ENCODE peak calls at places on chromosomes 6 and 20, in ten cellular contexts. T is natural killer cell; E is CD4-positive, alpha-beta T cell; R is fibroblast of mammary gland; H is mesothelial cell of epicardium; M is HT1080; Y is NCI-H69; X is CD8-positive, alpha-beta T cell; D is mammary epithelial cell; J is HCEC 1CT. O is an unnamed sample.

GRCh38 chr6:125866433-125866832 is 75.7 kb downstream of the NCOA7 start:
- DNase-seq in X (no peak), Y (peak; percentile 81), D (peak; percentile 9), H (no peak), E (no peak), R (no peak), T (no peak), J (no peak), M (no peak), O (no peak)

GRCh38 chr6:35168461-35168861 is 27.3 kb upstream of the TCP11 start:
- DNase-seq in M (no peak), Y (peak; percentile 40), E (no peak), X (no peak), D (no peak), J (no peak), T (no peak), H (no peak), R (no peak), O (no peak)

GRCh38 chr20:50425076-50425475 is 85.1 kb upstream of the PTPN1 start:
- DNase-seq in J (no peak), T (no peak), H (no peak), Y (peak; percentile 33), M (no peak), R (peak; percentile 47), X (no peak), E (no peak), D (no peak), O (peak; percentile 18)

GRCh38 chr6:121436172-121436965 is 923 bp downstream of the GJA1 start:
- DNase-seq in R (no peak), X (no peak), E (no peak), D (no peak), J (peak; percentile 11), Y (peak; percentile 73), H (no peak), T (no peak), M (no peak), O (no peak)

GRCh38 chr6:1382331-1382882 is 7.0 kb upstream of the FOXF2 start:
- DNase-seq in H (no peak), X (no peak), M (no peak), R (no peak), Y (peak; percentile 10), E (no peak), D (no peak), T (no peak), J (no peak), O (no peak)

GRCh38 chr20:36542019-36542488 is 735 bp downstream of the MYL9 start:
- DNase-seq in T (no peak), M (peak; percentile 41), E (no peak), X (no peak), R (peak; percentile 63), Y (no peak), J (peak; percentile 75), D (no peak), H (no peak), O (no peak)

GRCh38 chr20:3854462-3854870 is 7.8 kb downstream of the MAVS start:
- DNase-seq in R (no peak), D (no peak), X (no peak), M (no peak), H (no peak), T (no peak), Y (no peak), E (no peak), J (no peak), O (no peak)

GRCh38 chr20:49497217-49497560 is 14.7 kb upstream of the KCNB1 start:
- DNase-seq in Y (no peak), R (no peak), T (no peak), D (no peak), J (no peak), H (no peak), M (no peak), E (no peak), X (no peak), O (no peak)

GRCh38 chr6:163986313-163986712 is 571.8 kb downstream of the QKI start:
- DNase-seq in X (no peak), R (peak; percentile 8), T (no peak), H (no peak), E (no peak), D (no peak), M (no peak), J (no peak), Y (no peak), O (no peak)

GRCh38 chr6:101706576-101706975 is 313.1 kb downstream of the GRIK2 start:
- DNase-seq in R (no peak), H (no peak), E (no peak), T (no peak), J (no peak), Y (peak; percentile 25), M (no peak), D (no peak), X (no peak), O (no peak)

GRCh38 chr20:52190437-52191131 is 995 bp downstream of the ZFP64 start:
- DNase-seq in H (no peak), M (peak; percentile 45), J (peak; percentile 28), D (peak; percentile 51), X (no peak), T (no peak), E (peak; percentile 11), Y (peak; percentile 50), R (peak; percentile 30), O (peak; percentile 75)

GRCh38 chr20:64278319-64278681 is 22.8 kb downstream of the PCMTD2 start:
- DNase-seq in R (no peak), J (no peak), M (no peak), D (no peak), X (no peak), Y (no peak), E (no peak), T (no peak), H (no peak), O (no peak)

GRCh38 chr6:43432009-43432945 is 4.9 kb downstream of the ABCC10 start:
- DNase-seq in E (no peak), D (no peak), M (no peak), T (no peak), R (no peak), J (no peak), Y (no peak), X (no peak), H (no peak), O (no peak)

GRCh38 chr20:10602141-10602660 is 71.6 kb downstream of the JAG1 start:
- DNase-seq in M (no peak), J (no peak), R (peak; percentile 51), E (no peak), Y (no peak), T (no peak), H (no peak), X (no peak), D (no peak), O (no peak)

GRCh38 chr6:107152633-107153032 is 37.3 kb upstream of the BEND3 start:
- DNase-seq in Y (peak; percentile 68), J (no peak), E (no peak), M (no peak), R (no peak), D (no peak), H (no peak), T (no peak), X (no peak), O (no peak)

GRCh38 chr20:32439132-32439829 is 81.2 kb downstream of the ASXL1 start:
- DNase-seq in R (peak; percentile 91), J (no peak), X (no peak), Y (no peak), D (no peak), T (no peak), E (no peak), M (peak; percentile 71), H (no peak), O (no peak)

GRCh38 chr20:6590891-6591679 is 176.4 kb upstream of the BMP2 start:
- DNase-seq in H (no peak), X (no peak), E (no peak), Y (peak; percentile 84), M (peak; percentile 88), T (no peak), D (peak; percentile 99), J (peak; percentile 74), R (peak; percentile 81), O (no peak)

GRCh38 chr20:57420571-57421257 is 29.5 kb downstream of the RBM38 start:
- DNase-seq in R (no peak), D (no peak), T (no peak), M (no peak), E (no peak), X (no peak), Y (no peak), H (no peak), J (no peak), O (no peak)

GRCh38 chr20:62308102-62308822 is 5.5 kb downstream of the ADRM1 start:
- DNase-seq in J (no peak), R (no peak), M (no peak), Y (no peak), D (no peak), T (no peak), H (no peak), E (no peak), X (no peak), O (no peak)

GRCh38 chr20:11047559-11047958 is 373.8 kb upstream of the JAG1 start:
- DNase-seq in R (peak; percentile 0), T (no peak), Y (no peak), M (no peak), E (no peak), H (no peak), X (no peak), D (peak; percentile 81), J (no peak), O (no peak)

GRCh38 chr20:33830371-33830770 is 19.2 kb downstream of the CHMP4B start:
- DNase-seq in T (no peak), D (no peak), J (peak; percentile 48), X (no peak), E (no peak), M (no peak), H (no peak), Y (no peak), R (peak; percentile 46), O (no peak)

GRCh38 chr6:147000545-147001488 is 203.4 kb upstream of the STXBP5 start:
- DNase-seq in X (no peak), J (peak; percentile 68), R (peak; percentile 92), T (no peak), M (peak; percentile 41), E (no peak), H (no peak), D (no peak), Y (no peak), O (no peak)

GRCh38 chr6:106897580-106897979 is 76.9 kb downstream of the CD24 start:
- DNase-seq in T (no peak), D (no peak), E (no peak), X (no peak), M (no peak), Y (no peak), R (no peak), H (no peak), J (no peak), O (no peak)

GRCh38 chr6:125906158-125906998 is 50.2 kb upstream of the HINT3 start:
- DNase-seq in X (peak; percentile 34), M (peak; percentile 10), H (no peak), D (no peak), Y (peak; percentile 60), T (no peak), J (peak; percentile 38), R (peak; percentile 38), E (peak; percentile 18), O (peak; percentile 56)

GRCh38 chr6:27593200-27593818 is 120.4 kb upstream of the ZNF184 start:
- DNase-seq in Y (peak; percentile 51), T (no peak), E (no peak), M (no peak), H (no peak), D (no peak), R (no peak), X (no peak), J (no peak), O (peak; percentile 44)

GRCh38 chr6:31947070-31947675 is 1.3 kb downstream of the CFB start:
- DNase-seq in T (no peak), M (no peak), Y (no peak), H (no peak), E (no peak), R (no peak), X (no peak), J (no peak), D (no peak), O (no peak)

GRCh38 chr20:36880741-36881250 is 4.9 kb downstream of the TLDC2 start:
- DNase-seq in H (no peak), J (no peak), E (no peak), X (no peak), D (no peak), T (no peak), R (no peak), Y (no peak), M (no peak), O (no peak)

GRCh38 chr6:28948782-28949486 is 25.1 kb upstream of the TRIM27 start:
- DNase-seq in Y (no peak), R (no peak), J (no peak), T (no peak), H (no peak), X (no peak), M (peak; percentile 33), D (no peak), E (no peak), O (no peak)